ENCODE peak calls at places on chromosomes 13 and 19, in six cellular contexts. Y is stomach, E is esophagus muscularis mucosa, I is testis, V is thyroid gland, J is K562. O is an unnamed sample.

GRCh38 chr13:94849254-94849653 is 136.9 kb upstream of the SOX21 start:
- DNase-seq in J (no peak), I (no peak), E (no peak), V (no peak), Y (no peak), O (no peak)

GRCh38 chr13:28534210-28534609 is 39.3 kb upstream of the FLT1 start:
- DNase-seq in E (no peak), Y (no peak), J (no peak), I (no peak), V (no peak), O (no peak)

GRCh38 chr13:44220948-44221347 is 152.7 kb upstream of the SERP2 start:
- DNase-seq in I (no peak), E (no peak), Y (no peak), V (peak; percentile 58), J (no peak), O (no peak)

GRCh38 chr13:85148009-85148408 is 651.2 kb downstream of the SLITRK6 start:
- DNase-seq in Y (no peak), I (no peak), V (peak; percentile 65), J (no peak), E (no peak), O (no peak)

GRCh38 chr19:2949939-2950285 is 5.1 kb upstream of the ZNF77 start:
- DNase-seq in J (peak; percentile 76), I (no peak), Y (peak; percentile 56), E (no peak), V (no peak), O (peak; percentile 95)

GRCh38 chr13:112733661-112734379 is 44.0 kb downstream of the ATP11A start:
- DNase-seq in J (no peak), E (no peak), Y (no peak), V (peak; percentile 30), I (no peak), O (no peak)

GRCh38 chr19:2561895-2562294 is 86.0 kb downstream of the GADD45B start:
- DNase-seq in Y (no peak), E (no peak), J (no peak), V (no peak), I (no peak), O (no peak)

GRCh38 chr13:32537580-32538233 is 888 bp downstream of the N4BP2L2 start:
- DNase-seq in V (peak; percentile 21), I (peak; percentile 58), E (no peak), Y (peak; percentile 26), J (peak; percentile 19), O (peak; percentile 71)

GRCh38 chr19:2055871-2056809 is 5.1 kb upstream of the MKNK2 start:
- DNase-seq in V (peak; percentile 43), E (no peak), I (peak; percentile 62), Y (no peak), J (no peak), O (peak; percentile 60)

GRCh38 chr13:113999618-113999910 is 25.7 kb upstream of the C13orf46 start:
- DNase-seq in J (no peak), Y (no peak), I (no peak), V (no peak), E (no peak), O (no peak)

GRCh38 chr13:51666316-51666715 is 82.1 kb downstream of the WDFY2 start:
- DNase-seq in V (no peak), Y (no peak), I (no peak), E (no peak), J (no peak), O (no peak)

GRCh38 chr19:46634656-46635218 is 1.3 kb downstream of the GNG8 start:
- DNase-seq in J (no peak), Y (no peak), E (no peak), V (no peak), I (no peak), O (no peak)

GRCh38 chr19:56221851-56222250 is 19.8 kb downstream of the ZSCAN5C start:
- DNase-seq in J (no peak), I (no peak), E (no peak), V (no peak), Y (no peak), O (no peak)

GRCh38 chr13:33184131-33184485 is 101.4 kb downstream of the STARD13 start:
- DNase-seq in Y (no peak), J (no peak), I (no peak), E (no peak), V (no peak), O (no peak)

GRCh38 chr13:113023217-113023597 is 54.2 kb downstream of the MCF2L start:
- DNase-seq in J (no peak), E (no peak), Y (no peak), I (no peak), V (no peak), O (no peak)

GRCh38 chr19:13090511-13091231 is 12.0 kb downstream of the LYL1 start:
- DNase-seq in E (no peak), I (no peak), Y (no peak), V (no peak), J (no peak), O (no peak)

GRCh38 chr13:26881154-26881553 is 120.6 kb upstream of the GPR12 start:
- DNase-seq in E (no peak), J (no peak), Y (no peak), V (peak; percentile 44), I (no peak), O (no peak)

GRCh38 chr13:37715606-37716015 is 117.0 kb upstream of the POSTN start:
- DNase-seq in Y (no peak), V (no peak), I (no peak), E (no peak), J (no peak), O (no peak)

GRCh38 chr19:33259532-33259931 is 33.9 kb upstream of the SLC7A10 start:
- DNase-seq in J (no peak), E (no peak), I (no peak), V (no peak), Y (no peak), O (no peak)

GRCh38 chr13:43757266-43757665 is 29.5 kb downstream of the ENOX1 start:
- DNase-seq in Y (no peak), I (no peak), V (no peak), J (no peak), E (no peak), O (no peak)

GRCh38 chr19:47280183-47280797 is 5.6 kb downstream of the INAFM1 start:
- DNase-seq in I (peak; percentile 40), Y (peak; percentile 45), V (no peak), E (no peak), J (peak; percentile 62), O (peak; percentile 56)

GRCh38 chr13:31887311-31887710 is 144.3 kb upstream of the FRY start:
- DNase-seq in J (no peak), Y (no peak), V (no peak), E (no peak), I (no peak), O (no peak)

GRCh38 chr19:38402967-38403674 is at the start of gene FAM98C:
- DNase-seq in E (peak; percentile 100), Y (peak; percentile 98), J (peak; percentile 100), V (peak; percentile 96), I (peak; percentile 97), O (peak; percentile 99)

DNA sequence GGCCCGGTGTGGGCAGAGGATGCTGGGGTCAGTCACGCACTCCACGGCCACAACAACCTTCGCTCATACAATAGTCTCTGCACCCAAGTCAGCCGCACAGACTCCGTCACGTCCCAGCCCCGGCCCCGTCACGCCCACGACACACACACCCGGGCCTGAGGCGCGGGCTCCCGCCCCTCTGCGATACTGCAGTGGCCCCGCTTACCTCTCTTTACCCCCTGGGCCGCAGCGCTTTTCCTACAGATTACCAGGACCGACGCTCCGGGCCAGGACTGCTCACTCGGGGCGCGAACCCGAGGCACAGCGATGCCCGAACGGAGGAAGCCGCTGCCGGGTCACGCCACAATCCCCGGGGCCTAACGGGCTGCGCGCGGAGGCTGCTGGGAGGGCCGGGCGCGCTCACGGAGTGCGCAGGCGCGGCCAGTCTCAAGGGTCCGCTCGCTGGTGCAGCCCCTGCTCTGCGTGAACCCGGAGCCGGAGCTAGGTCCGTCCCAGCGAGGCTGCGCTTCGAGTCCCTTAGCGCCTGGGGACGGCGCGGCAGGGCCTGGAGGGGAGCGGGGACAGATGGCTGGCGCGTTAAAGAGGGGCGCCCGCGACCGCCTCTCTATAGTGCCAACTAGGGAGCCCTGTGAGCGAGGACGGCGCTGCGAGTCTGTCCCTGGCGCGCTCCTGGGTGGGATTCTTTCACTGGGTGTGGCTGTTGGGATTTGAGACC is at the start of gene ZFP82:
- DNase-seq in J (peak; percentile 70), E (peak; percentile 92), V (peak; percentile 81), I (peak; percentile 84), Y (peak; percentile 58), O (peak; percentile 85)
- TF ChIP-seq POLR2A in J (peak; percentile 65), E (no peak), V (peak; percentile 75), I (no peak), Y (no peak), O (peak; percentile 45)

GRCh38 chr19:4246767-4247593 is at the start of gene YJU2:
- DNase-seq in Y (peak; percentile 99), E (peak; percentile 100), J (peak; percentile 99), V (peak; percentile 99), I (peak; percentile 99), O (peak; percentile 99)
- TF ChIP-seq POLR2A in Y (no peak), E (no peak), J (peak; percentile 93), V (peak; percentile 40), I (no peak), O (peak; percentile 89)

DNA sequence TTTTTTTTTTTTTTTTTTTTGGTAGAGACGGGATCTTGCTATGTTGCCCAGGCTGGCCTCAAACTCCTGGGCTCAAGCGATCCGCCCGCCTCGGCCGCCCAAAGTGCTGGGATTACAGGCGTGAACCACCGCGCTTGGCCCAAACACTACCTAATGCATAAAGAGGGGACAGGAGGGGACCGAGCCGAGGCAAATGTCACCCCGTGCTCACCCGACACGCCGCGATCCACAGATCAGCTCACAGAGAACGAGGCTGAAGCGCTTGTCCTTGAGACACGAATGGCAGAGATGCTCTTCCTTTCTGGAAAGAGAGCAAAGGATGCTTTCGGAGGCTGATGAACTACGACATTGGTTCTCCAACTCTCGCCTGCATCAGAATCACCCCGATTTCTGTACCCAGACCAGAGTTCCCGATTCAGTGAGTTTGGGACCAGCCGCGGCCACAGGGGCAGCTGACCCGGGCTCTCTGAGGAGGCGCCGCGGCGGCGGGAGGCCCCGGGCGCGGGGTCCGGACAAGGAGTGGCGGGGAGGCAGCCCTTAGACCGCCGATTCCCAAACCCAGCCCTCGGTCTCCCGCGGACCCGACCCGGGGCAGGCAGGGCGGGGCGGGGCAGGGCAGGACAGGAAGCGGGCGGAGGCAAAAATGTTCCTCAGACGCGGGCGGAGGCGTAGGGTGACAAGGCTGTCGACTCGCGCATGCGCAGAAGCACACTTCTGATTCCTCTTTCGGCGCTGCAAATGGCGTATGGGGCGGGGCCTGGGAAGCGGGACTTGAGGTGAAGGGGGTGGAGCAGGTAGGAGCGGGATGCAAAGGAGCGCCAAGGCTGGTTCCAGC is at the start of gene ZNF699:
- DNase-seq in I (peak; percentile 98), Y (peak; percentile 99), E (peak; percentile 99), V (peak; percentile 99), J (peak; percentile 94), O (peak; percentile 97)
- TF ChIP-seq POLR2A in I (no peak), Y (no peak), E (peak; percentile 60), V (peak; percentile 76), J (peak; percentile 80), O (peak; percentile 61)

GRCh38 chr19:436413-436950 is 24.4 kb downstream of the SHC2 start:
- DNase-seq in E (no peak), I (no peak), J (no peak), V (no peak), Y (no peak), O (no peak)
- TF ChIP-seq POLR2A in E (no peak), I (no peak), J (no peak), V (no peak), Y (no peak), O (no peak)

O was measured in erythroblast.